ENCODE peak calls at places on chromosomes 5 and 9, in four cellular contexts. A is AG20443; C is naive thymus-derived CD4-positive, alpha-beta T cell; M is dermis microvascular lymphatic vessel endothelial cell. D is an unnamed sample.

GRCh38 chr5:153153086-153153485 is 337.4 kb upstream of the GRIA1 start:
- DNase-seq in A (no peak), C (no peak), M (no peak), D (no peak)

GRCh38 chr5:147397616-147398015 is 112.3 kb downstream of the DPYSL3 start:
- DNase-seq in A (no peak), C (no peak), M (no peak), D (no peak)

GRCh38 chr9:135567311-135567710 is 5.8 kb downstream of the PAEP start:
- DNase-seq in A (no peak), C (no peak), M (no peak), D (no peak)

GRCh38 chr9:20811872-20812271 is 127.8 kb downstream of the FOCAD start:
- DNase-seq in A (peak; percentile 7), C (no peak), M (no peak), D (no peak)

GRCh38 chr5:74279244-74279643 is 361.3 kb downstream of the ENC1 start:
- DNase-seq in A (no peak), C (no peak), M (no peak), D (no peak)

GRCh38 chr5:180820788-180821321 is 18.2 kb upstream of the MGAT1 start:
- DNase-seq in A (no peak), C (no peak), M (no peak), D (no peak)

GRCh38 chr5:170817195-170817594 is 33.7 kb downstream of the GABRP start:
- DNase-seq in A (no peak), C (no peak), M (no peak), D (no peak)

GRCh38 chr9:112170235-112170634 is 4.9 kb downstream of the SUSD1 start:
- DNase-seq in A (no peak), C (no peak), M (no peak), D (no peak)

GRCh38 chr5:154523104-154523503 is 45.1 kb upstream of the HAND1 start:
- DNase-seq in A (no peak), C (no peak), M (no peak), D (no peak)

GRCh38 chr5:78566747-78567449 is 81.7 kb downstream of the LHFPL2 start:
- DNase-seq in A (no peak), C (no peak), M (no peak), D (peak; percentile 50)